ENCODE peak calls at places on chromosomes 6 and 20, in four cellular contexts. One of them, this sample, is unnamed.

GRCh38 chr20:53032021-53033001 is 60.2 kb downstream of the TSHZ2 start:
- DNase-seq in H4: peak
- DNase-seq in hepatic stellate cell: no peak
- DNase-seq in DMS 273 treated with DMSO at 0.1 percent for 48 hours: no peak
- DNase-seq in this sample: peak

GRCh38 chr6:710601-711571 is 17.9 kb upstream of the EXOC2 start:
- DNase-seq in H4: peak
- DNase-seq in hepatic stellate cell: peak
- DNase-seq in DMS 273 treated with DMSO at 0.1 percent for 48 hours: no peak
- DNase-seq in this sample: no peak

GRCh38 chr6:45611502-45611901 is 233.8 kb upstream of the SUPT3H start:
- DNase-seq in H4: no peak
- DNase-seq in hepatic stellate cell: no peak
- DNase-seq in DMS 273 treated with DMSO at 0.1 percent for 48 hours: no peak
- DNase-seq in this sample: no peak

GRCh38 chr20:62451156-62451767 is 23.9 kb upstream of the RBBP8NL start:
- DNase-seq in H4: no peak
- DNase-seq in hepatic stellate cell: no peak
- DNase-seq in DMS 273 treated with DMSO at 0.1 percent for 48 hours: no peak
- DNase-seq in this sample: no peak

GRCh38 chr6:20266851-20267608 is 54.8 kb upstream of the MBOAT1 start:
- DNase-seq in H4: no peak
- DNase-seq in hepatic stellate cell: no peak
- DNase-seq in DMS 273 treated with DMSO at 0.1 percent for 48 hours: no peak
- DNase-seq in this sample: no peak

GRCh38 chr20:31720486-31721407 is 1.9 kb downstream of the BCL2L1 start:
- DNase-seq in H4: no peak
- DNase-seq in hepatic stellate cell: no peak
- DNase-seq in DMS 273 treated with DMSO at 0.1 percent for 48 hours: no peak
- DNase-seq in this sample: no peak

GRCh38 chr6:125953502-125953875 is 3.1 kb upstream of the HINT3 start:
- DNase-seq in H4: no peak
- DNase-seq in hepatic stellate cell: no peak
- DNase-seq in DMS 273 treated with DMSO at 0.1 percent for 48 hours: no peak
- DNase-seq in this sample: no peak

GRCh38 chr6:137291441-137291840 is 72.3 kb upstream of the IFNGR1 start:
- DNase-seq in H4: peak
- DNase-seq in hepatic stellate cell: no peak
- DNase-seq in DMS 273 treated with DMSO at 0.1 percent for 48 hours: peak
- DNase-seq in this sample: no peak

This sample was measured in right atrium auricular region.